ENCODE peak calls at places on chromosomes 12 and 14, in four cellular contexts. One of them, this sample, is unnamed.

GRCh38 chr12:61757831-61758505 is 502.2 kb upstream of the USP15 start:
- DNase-seq in GM03348: no peak
- DNase-seq in body of pancreas: no peak
- DNase-seq in kidney: no peak
- DNase-seq in this sample: no peak

GRCh38 chr12:132429932-132430643 is 59.9 kb upstream of the FBRSL1 start:
- DNase-seq in GM03348: no peak
- DNase-seq in body of pancreas: peak
- DNase-seq in kidney: no peak
- DNase-seq in this sample: no peak

GRCh38 chr12:127957001-127957660 is 309.8 kb upstream of the TMEM132C start:
- DNase-seq in GM03348: peak
- DNase-seq in body of pancreas: no peak
- DNase-seq in kidney: no peak
- DNase-seq in this sample: no peak

GRCh38 chr12:33752854-33753253 is 269.4 kb upstream of the ALG10 start:
- DNase-seq in GM03348: no peak
- DNase-seq in body of pancreas: no peak
- DNase-seq in kidney: no peak
- DNase-seq in this sample: no peak

GRCh38 chr12:125185740-125186470 is 120.7 kb downstream of the AACS start:
- DNase-seq in GM03348: peak
- DNase-seq in body of pancreas: peak
- DNase-seq in kidney: peak
- DNase-seq in this sample: peak

GRCh38 chr12:92702754-92703679 is at the start of gene PLEKHG7:
- DNase-seq in GM03348: no peak
- DNase-seq in body of pancreas: peak
- DNase-seq in kidney: no peak
- DNase-seq in this sample: no peak

GRCh38 chr14:106848330-106849121 is 1322.1 kb downstream of the TMEM121 start:
- DNase-seq in GM03348: no peak
- DNase-seq in body of pancreas: peak
- DNase-seq in kidney: no peak
- DNase-seq in this sample: peak

GRCh38 chr14:89720741-89721315 is 233.7 kb downstream of the EFCAB11 start:
- DNase-seq in GM03348: peak
- DNase-seq in body of pancreas: peak
- DNase-seq in kidney: no peak
- DNase-seq in this sample: peak

GRCh38 chr14:101227611-101228594 is 324.4 kb upstream of the RTL1 start:
- DNase-seq in GM03348: no peak
- DNase-seq in body of pancreas: no peak
- DNase-seq in kidney: no peak
- DNase-seq in this sample: no peak

GRCh38 chr14:95305145-95305544 is 14.6 kb downstream of the CLMN start:
- DNase-seq in GM03348: no peak
- DNase-seq in body of pancreas: no peak
- DNase-seq in kidney: no peak
- DNase-seq in this sample: no peak

GRCh38 chr14:50762001-50762930 is 68.7 kb downstream of the NIN start:
- DNase-seq in GM03348: peak
- DNase-seq in body of pancreas: no peak
- DNase-seq in kidney: no peak
- DNase-seq in this sample: no peak

GRCh38 chr14:63493246-63493645 is 49.9 kb downstream of the PPP2R5E start:
- DNase-seq in GM03348: no peak
- DNase-seq in body of pancreas: no peak
- DNase-seq in kidney: no peak
- DNase-seq in this sample: no peak

GRCh38 chr12:73452672-73453469 is 1084.8 kb upstream of the ATXN7L3B start:
- DNase-seq in GM03348: no peak
- DNase-seq in body of pancreas: no peak
- DNase-seq in kidney: no peak
- DNase-seq in this sample: no peak

This sample was measured in adrenal gland.